ENCODE peak calls at places on chromosome 20, in eight cellular contexts. R is effector CD4-positive, alpha-beta T cell; J is AG08396; P is body of pancreas; E is NCI-H187 treated with DMSO at 0.1 percent for 48 hours; T is left cardiac atrium; V is GM20000; Q is anterior cingulate cortex. S is an unnamed sample.

GRCh38 chr20:37649635-37650244 is 44.1 kb upstream of the CTNNBL1 start:
- DNase-seq in R (no peak), J (no peak), P (no peak), E (no peak), T (no peak), V (no peak), Q (no peak), S (no peak)

GRCh38 chr20:50015993-50016770 is 33.4 kb downstream of the SNAI1 start:
- DNase-seq in R (no peak), J (no peak), P (no peak), E (no peak), T (no peak), V (no peak), Q (no peak), S (no peak)

GRCh38 chr20:17898548-17898994 is 70.0 kb downstream of the SNX5 start:
- DNase-seq in R (peak), J (peak), P (peak), E (no peak), T (peak), V (peak), Q (peak), S (peak)

GRCh38 chr20:50844430-50845100 is 49.7 kb downstream of the BCAS4 start:
- DNase-seq in R (no peak), J (no peak), P (no peak), E (no peak), T (peak), V (peak), Q (no peak), S (no peak)

GRCh38 chr20:50373674-50374286 is 136.4 kb upstream of the PTPN1 start:
- DNase-seq in R (no peak), J (no peak), P (no peak), E (no peak), T (no peak), V (no peak), Q (no peak), S (no peak)

GRCh38 chr20:10524034-10524476 is 89.0 kb downstream of the SLX4IP start:
- DNase-seq in R (no peak), J (no peak), P (peak), E (no peak), T (peak), V (no peak), Q (no peak), S (no peak)

GRCh38 chr20:38196016-38196415 is 30.9 kb upstream of the TGM2 start:
- DNase-seq in R (no peak), J (no peak), P (no peak), E (no peak), T (no peak), V (no peak), Q (no peak), S (no peak)

GRCh38 chr20:41436679-41437078 is 70.1 kb upstream of the EMILIN3 start:
- DNase-seq in R (no peak), J (no peak), P (no peak), E (no peak), T (no peak), V (no peak), Q (no peak), S (no peak)

GRCh38 chr20:4691753-4692152 is 30.0 kb upstream of the PRND start:
- DNase-seq in R (no peak), J (no peak), P (no peak), E (no peak), T (no peak), V (no peak), Q (no peak), S (no peak)

GRCh38 chr20:38298768-38299288 is 5.1 kb upstream of the BPI start:
- DNase-seq in R (no peak), J (peak), P (peak), E (no peak), T (peak), V (no peak), Q (no peak), S (no peak)

GRCh38 chr20:1855113-1855512 is 40.1 kb upstream of the SIRPA start:
- DNase-seq in R (no peak), J (no peak), P (no peak), E (no peak), T (no peak), V (no peak), Q (no peak), S (no peak)

GRCh38 chr20:53092772-53093171 is 120.6 kb downstream of the TSHZ2 start:
- DNase-seq in R (no peak), J (no peak), P (no peak), E (no peak), T (no peak), V (no peak), Q (no peak), S (no peak)

GRCh38 chr20:38369387-38369786 is 23.1 kb downstream of the LBP start:
- DNase-seq in R (no peak), J (peak), P (no peak), E (no peak), T (no peak), V (peak), Q (no peak), S (no peak)

GRCh38 chr20:48788486-48789072 is 39.2 kb downstream of the PREX1 start:
- DNase-seq in R (no peak), J (no peak), P (no peak), E (no peak), T (no peak), V (peak), Q (no peak), S (no peak)

GRCh38 chr20:49400410-49400809 is 82.1 kb downstream of the KCNB1 start:
- DNase-seq in R (no peak), J (peak), P (peak), E (no peak), T (peak), V (no peak), Q (no peak), S (no peak)

GRCh38 chr20:46546936-46547335 is 3.5 kb downstream of the OCSTAMP start:
- DNase-seq in R (no peak), J (no peak), P (no peak), E (no peak), T (no peak), V (no peak), Q (no peak), S (no peak)

GRCh38 chr20:61976650-61977332 is 88.9 kb downstream of the TAF4 start:
- DNase-seq in R (no peak), J (no peak), P (no peak), E (no peak), T (no peak), V (no peak), Q (no peak), S (no peak)

GRCh38 chr20:60085551-60086132 is 127.4 kb downstream of the CDH26 start:
- DNase-seq in R (no peak), J (no peak), P (no peak), E (no peak), T (no peak), V (no peak), Q (no peak), S (peak)

GRCh38 chr20:33858666-33859065 is 47.5 kb downstream of the CHMP4B start:
- DNase-seq in R (no peak), J (no peak), P (no peak), E (no peak), T (no peak), V (no peak), Q (no peak), S (no peak)

S was measured in dorsolateral prefrontal cortex.